ENCODE peak calls at places on chromosomes 2 and 18, in five cellular contexts. K, R, O, T and N are unnamed samples.

GRCh38 chr2:240374085-240374907 is 61.2 kb upstream of the GPC1 start:
- DNase-seq in R (no peak), T (no peak), K (peak), O (no peak), N (peak)

GRCh38 chr2:241002275-241003046 is 4.0 kb downstream of the SNED1 start:
- DNase-seq in R (no peak), K (no peak), T (no peak), O (no peak), N (no peak)

GRCh38 chr2:230940476-230940815 is 15.4 kb upstream of the GPR55 start:
- DNase-seq in K (no peak), R (no peak), O (no peak), T (peak), N (no peak)

GRCh38 chr2:202249864-202250263 is 11.5 kb upstream of the SUMO1 start:
- DNase-seq in O (peak), T (peak), K (no peak), R (no peak), N (peak)

GRCh38 chr2:88829607-88830463 is 138.4 kb downstream of the RPIA start:
- DNase-seq in K (no peak), R (no peak), T (no peak), O (no peak), N (no peak)

GRCh38 chr2:236402016-236402784 is 138.0 kb upstream of the ASB18 start:
- DNase-seq in K (no peak), R (no peak), T (no peak), O (no peak), N (no peak)

GRCh38 chr2:74567862-74568261 is 13.3 kb downstream of the DOK1 start:
- DNase-seq in O (no peak), K (peak), T (no peak), R (no peak), N (no peak)

GRCh38 chr18:61992923-61993322 is 100.1 kb upstream of the RNF152 start:
- DNase-seq in R (no peak), T (no peak), K (peak), O (no peak), N (no peak)

GRCh38 chr2:204544961-204545860 is at the start of gene PARD3B:
- DNase-seq in O (peak), R (peak), K (peak), T (peak), N (peak)

GRCh38 chr2:26184555-26185303 is 11.8 kb downstream of the GAREM2 start:
- DNase-seq in K (peak), O (peak), T (peak), R (peak), N (peak)
- H2BK15ac ChIP-seq in K (no peak), O (no peak), T (peak), R (no peak), N (no peak)

GRCh38 chr2:64607381-64607780 is 46.3 kb downstream of the SERTAD2 start:
- DNase-seq in K (no peak), O (no peak), R (no peak), T (no peak), N (no peak)

GRCh38 chr2:64606495-64607363 is 47.0 kb downstream of the SERTAD2 start:
- DNase-seq in K (no peak), O (peak), T (peak), R (no peak), N (peak)

GRCh38 chr2:64608867-64609228 is 44.9 kb downstream of the SERTAD2 start:
- DNase-seq in K (no peak), O (no peak), R (no peak), T (peak), N (no peak)

GRCh38 chr2:64610456-64610855 is 43.3 kb downstream of the SERTAD2 start:
- DNase-seq in T (no peak), O (no peak), R (no peak), K (no peak), N (no peak)

DNA sequence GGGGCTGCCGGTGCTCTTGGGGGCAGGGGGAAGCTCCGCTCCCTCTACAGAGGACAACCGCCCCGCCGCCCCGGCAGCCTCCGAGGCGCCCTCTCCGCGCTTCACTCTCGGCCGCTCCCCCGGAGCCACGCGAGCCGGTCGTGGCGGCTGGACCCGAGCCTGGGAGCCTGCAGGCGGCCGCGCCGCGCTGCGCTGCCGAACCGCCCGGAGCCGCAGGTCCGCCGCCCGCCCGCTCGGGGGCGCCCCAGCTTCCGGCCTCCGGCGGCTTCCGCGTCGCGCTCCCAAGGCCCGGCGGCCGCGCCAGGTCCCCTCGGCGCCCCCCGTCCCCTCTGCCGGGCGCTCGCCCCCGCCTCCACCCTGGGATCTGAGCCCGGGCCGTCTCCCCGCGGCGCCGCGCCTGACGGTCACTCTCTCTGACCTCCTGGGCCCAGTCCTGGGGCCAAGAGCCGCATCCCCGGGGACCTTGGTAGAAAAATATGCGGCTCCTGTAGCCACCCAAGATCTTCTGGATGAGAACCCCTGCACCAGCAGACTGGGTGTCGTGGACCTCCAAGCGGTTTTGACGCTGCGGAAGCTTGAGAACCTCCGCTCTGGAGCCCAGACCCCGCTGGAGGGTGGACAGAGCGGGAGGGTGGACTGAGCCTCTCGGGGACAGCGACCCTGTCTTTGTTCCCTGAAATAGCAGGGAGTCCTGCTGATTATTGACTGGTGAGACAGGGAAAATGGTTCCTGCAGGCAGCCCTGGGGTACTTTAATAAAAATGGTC is 44.3 kb downstream of the SERTAD2 start:
- DNase-seq in O (peak), T (peak), K (peak), R (no peak), N (peak)
- H2BK15ac ChIP-seq in O (no peak), T (no peak), K (no peak), R (peak), N (no peak)

GRCh38 chr2:178193823-178194599 is at the start of gene OSBPL6:
- DNase-seq in O (peak), K (peak), R (peak), T (peak), N (peak)
- H2BK15ac ChIP-seq in O (no peak), K (peak), R (no peak), T (peak), N (no peak)

DNA sequence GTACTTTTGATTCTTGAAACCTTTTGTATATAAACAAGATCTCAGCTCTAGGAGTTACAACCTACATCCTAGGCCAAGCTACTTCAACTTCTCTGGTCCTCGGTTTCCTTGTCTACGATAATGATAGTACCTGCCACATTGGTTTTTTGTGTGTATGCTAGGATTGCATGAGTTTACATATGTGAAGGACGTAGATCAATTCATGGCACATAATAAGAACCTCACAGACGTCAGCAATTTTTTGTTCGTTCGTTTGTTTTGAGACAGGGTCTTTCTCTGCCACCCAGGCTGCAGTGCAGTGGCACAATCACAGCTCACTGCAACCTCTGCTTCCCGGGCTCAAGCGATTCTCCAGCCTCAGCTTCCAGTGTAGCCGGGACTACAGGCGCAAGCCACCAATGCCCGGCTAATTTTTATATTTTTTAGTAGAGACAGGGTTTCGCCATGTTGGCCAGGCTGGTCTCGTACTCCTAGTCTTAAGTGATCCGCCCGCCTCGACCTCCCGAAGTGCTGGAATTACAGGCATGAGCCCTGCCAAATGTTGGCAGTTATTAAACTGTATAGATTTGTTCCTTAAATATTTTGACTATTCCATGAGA is 716 bp upstream of the SLC35F5 start:
- DNase-seq in T (no peak), K (no peak), O (no peak), R (no peak), N (no peak)
- H2BK15ac ChIP-seq in T (no peak), K (peak), O (no peak), R (no peak), N (no peak)

DNA sequence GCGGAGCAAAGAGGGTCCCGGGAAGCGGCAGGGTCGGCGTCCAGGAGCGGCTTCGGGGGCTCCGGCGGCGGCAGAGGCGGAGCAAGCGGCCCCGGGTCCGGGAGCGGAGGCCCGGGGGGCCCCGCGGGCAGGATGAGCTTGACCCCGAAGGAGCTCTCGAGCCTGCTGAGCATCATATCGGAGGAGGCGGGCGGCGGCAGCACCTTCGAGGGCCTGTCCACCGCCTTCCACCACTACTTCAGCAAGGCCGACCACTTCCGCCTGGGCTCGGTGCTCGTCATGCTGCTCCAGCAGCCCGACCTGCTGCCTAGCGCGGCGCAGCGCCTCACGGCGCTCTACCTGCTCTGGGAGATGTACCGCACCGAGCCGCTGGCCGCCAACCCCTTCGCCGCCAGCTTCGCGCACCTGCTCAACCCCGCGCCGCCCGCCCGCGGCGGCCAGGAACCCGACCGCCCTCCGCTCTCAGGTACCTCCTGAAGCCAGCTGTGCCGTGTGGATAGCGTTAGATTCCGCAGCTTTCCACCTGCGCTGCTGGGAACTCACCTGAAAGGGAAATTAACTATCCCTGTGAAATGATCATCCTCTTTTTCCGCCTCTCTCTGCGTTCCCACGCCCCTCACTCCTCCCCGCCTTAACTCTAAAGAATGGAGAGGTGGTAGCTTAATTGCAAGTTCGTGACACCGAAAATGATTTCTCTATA is 477 bp downstream of the CNOT11 start:
- DNase-seq in T (no peak), K (peak), R (no peak), O (peak), N (peak)
- H2BK15ac ChIP-seq in T (no peak), K (no peak), R (no peak), O (no peak), N (no peak)

GRCh38 chr18:58118510-58118909 is 74.5 kb downstream of the NEDD4L start:
- DNase-seq in K (no peak), O (no peak), T (no peak), R (no peak), N (no peak)
- H2BK15ac ChIP-seq in K (no peak), O (no peak), T (no peak), R (no peak), N (no peak)

GRCh38 chr2:149221898-149222297 is 108.5 kb upstream of the LYPD6 start:
- DNase-seq in O (no peak), T (no peak), R (no peak), K (no peak), N (peak)

GRCh38 chr2:149221002-149221401 is 109.4 kb upstream of the LYPD6 start:
- DNase-seq in T (no peak), O (no peak), R (no peak), K (no peak), N (peak)

GRCh38 chr2:149224458-149224857 is 105.9 kb upstream of the LYPD6 start:
- DNase-seq in K (no peak), O (no peak), R (no peak), T (no peak), N (peak)

GRCh38 chr2:149225446-149225845 is 104.9 kb upstream of the LYPD6 start:
- DNase-seq in O (no peak), T (no peak), R (no peak), K (no peak), N (no peak)

DNA sequence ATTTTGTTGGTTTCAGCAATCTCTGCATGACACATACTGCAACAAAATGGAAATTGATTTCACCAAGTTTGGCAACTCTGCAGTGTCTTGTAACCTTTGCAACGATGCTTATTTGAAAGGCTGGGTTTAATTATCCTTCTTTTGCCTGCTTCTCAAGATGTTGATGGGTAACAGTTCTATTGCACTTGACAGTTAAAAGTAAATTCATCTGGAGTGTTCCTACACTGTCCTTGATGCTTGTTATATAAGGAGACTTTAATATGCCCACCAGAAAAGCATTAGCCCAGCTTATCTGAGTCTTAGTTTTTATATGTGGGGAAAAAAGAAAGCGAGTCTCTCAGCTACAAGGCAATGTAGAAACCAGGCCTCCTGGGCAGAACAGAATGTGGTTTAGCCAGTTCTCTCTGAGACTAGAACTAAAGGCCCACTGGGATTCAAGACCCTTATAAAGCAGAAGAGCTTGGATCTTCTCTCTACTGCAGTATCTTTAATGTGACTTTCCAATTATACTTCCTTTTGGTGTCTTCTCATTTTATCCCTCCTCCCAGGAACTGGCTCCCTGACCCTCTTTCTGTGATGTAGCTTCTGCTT is 106.8 kb upstream of the LYPD6 start:
- DNase-seq in O (no peak), K (no peak), R (no peak), T (no peak), N (peak)
- H2BK15ac ChIP-seq in O (no peak), K (no peak), R (no peak), T (no peak), N (no peak)

GRCh38 chr2:239253264-239253663 is 147.6 kb downstream of the HDAC4 start:
- DNase-seq in R (no peak), O (no peak), T (no peak), K (no peak), N (no peak)

GRCh38 chr2:239251971-239252370 is 148.8 kb downstream of the HDAC4 start:
- DNase-seq in O (no peak), K (no peak), T (no peak), R (no peak), N (no peak)

GRCh38 chr2:239255218-239255617 is 145.6 kb downstream of the HDAC4 start:
- DNase-seq in K (no peak), O (no peak), R (no peak), T (no peak), N (no peak)

GRCh38 chr2:239252433-239253200 is 148.2 kb downstream of the HDAC4 start:
- DNase-seq in T (no peak), K (peak), R (no peak), O (no peak), N (no peak)

DNA sequence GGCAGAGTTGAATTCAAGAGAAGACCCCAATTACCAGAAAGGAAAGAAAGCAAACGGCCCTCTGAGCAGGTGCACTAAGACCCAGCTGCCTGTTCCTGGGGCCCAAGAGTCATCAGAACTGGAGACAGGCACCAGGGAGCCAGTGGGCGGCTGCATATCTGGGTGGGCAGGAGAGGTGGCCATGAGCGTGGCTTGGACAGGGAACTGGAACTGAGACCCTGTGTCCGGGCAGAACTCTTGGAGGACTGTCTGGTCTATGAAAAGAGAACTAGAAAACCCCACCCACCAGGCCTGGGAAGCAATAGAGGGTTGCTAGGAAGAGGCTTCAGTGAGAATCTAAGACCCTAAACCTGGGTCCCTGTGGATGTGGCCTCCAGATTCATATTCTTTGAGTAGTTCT is 147.1 kb downstream of the HDAC4 start:
- DNase-seq in T (no peak), K (no peak), O (no peak), R (no peak), N (no peak)
- H2BK15ac ChIP-seq in T (no peak), K (no peak), O (no peak), R (no peak), N (no peak)

GRCh38 chr2:132416080-132416911 is at the start of gene GPR39:
- DNase-seq in T (peak), K (peak), R (peak), O (peak), N (peak)
- H2BK15ac ChIP-seq in T (peak), K (peak), R (peak), O (no peak), N (no peak)

DNA sequence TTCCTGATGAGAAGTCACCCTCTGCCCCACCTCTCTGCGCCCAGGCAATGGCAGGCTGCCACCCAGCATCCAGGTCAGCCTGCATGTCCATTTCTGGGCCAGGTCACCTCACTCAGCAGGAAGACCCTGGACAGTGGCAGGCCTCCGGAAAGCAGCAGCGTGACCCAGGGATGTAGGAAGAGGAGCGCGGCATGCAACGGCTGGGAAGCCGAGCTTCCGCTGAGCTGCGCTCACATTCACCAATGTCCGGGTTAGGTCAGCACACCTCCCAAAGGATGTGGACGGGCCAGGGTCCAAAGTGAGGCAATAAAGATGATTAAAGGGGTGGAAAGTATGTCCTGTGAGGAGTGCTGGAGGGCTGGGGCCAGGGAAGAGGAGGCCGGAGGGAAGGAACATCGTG is 174.5 kb downstream of the CTIF start:
- DNase-seq in O (no peak), R (no peak), K (no peak), T (no peak), N (no peak)
- H2BK15ac ChIP-seq in O (no peak), R (no peak), K (no peak), T (no peak), N (no peak)